ENCODE peak calls at places on chromosomes 7 and 10, in ten cellular contexts. S, Q, C, P, U, Z, N, A, B and D are unnamed samples.

GRCh38 chr10:78218833-78219490 is 185.3 kb downstream of the RPS24 start:
- DNase-seq in N (no peak), Z (peak; percentile 26), S (no peak), A (no peak), Q (no peak), U (no peak), C (no peak), B (no peak), P (no peak), D (no peak)

GRCh38 chr10:101775273-101776131 is at the start of gene FGF8:
- DNase-seq in P (no peak), S (no peak), B (peak; percentile 66), Q (no peak), N (no peak), C (no peak), U (no peak), Z (peak; percentile 21), A (no peak), D (no peak)

GRCh38 chr7:27175005-27175625 is 995 bp upstream of the HOXA10 start:
- DNase-seq in P (no peak), S (no peak), B (peak; percentile 67), N (peak; percentile 85), Q (no peak), C (no peak), U (peak; percentile 93), A (no peak), Z (no peak), D (no peak)

GRCh38 chr10:24894309-24894708 is 58.1 kb downstream of the PRTFDC1 start:
- DNase-seq in Z (no peak), B (no peak), U (peak; percentile 96), A (peak; percentile 92), P (peak; percentile 60), N (no peak), S (peak; percentile 83), Q (no peak), C (no peak), D (no peak)

GRCh38 chr10:132459252-132460028 is 62.4 kb downstream of the PWWP2B start:
- DNase-seq in P (no peak), N (peak; percentile 71), Z (no peak), C (no peak), B (peak; percentile 74), A (no peak), Q (no peak), S (no peak), U (no peak), D (no peak)

GRCh38 chr7:149509774-149510173 is 12.2 kb upstream of the ZNF746 start:
- DNase-seq in P (no peak), B (no peak), A (no peak), S (no peak), Q (no peak), U (no peak), Z (no peak), N (no peak), C (no peak), D (no peak)

GRCh38 chr10:132593900-132594876 is 56.6 kb downstream of the INPP5A start:
- DNase-seq in Z (no peak), U (no peak), P (no peak), Q (no peak), A (no peak), S (no peak), N (no peak), B (no peak), C (no peak), D (no peak)

GRCh38 chr7:102874966-102875365 is 37.8 kb upstream of the LRRC17 start:
- DNase-seq in A (no peak), B (no peak), Q (no peak), P (peak; percentile 23), Z (no peak), U (no peak), C (no peak), N (no peak), S (no peak), D (no peak)

GRCh38 chr7:135281363-135281949 is 47.8 kb downstream of the STRA8 start:
- DNase-seq in C (peak; percentile 83), P (peak; percentile 84), U (peak; percentile 88), B (peak; percentile 84), Q (peak; percentile 84), N (peak; percentile 82), S (peak; percentile 78), A (peak; percentile 85), Z (peak; percentile 86), D (peak; percentile 45)

DNA sequence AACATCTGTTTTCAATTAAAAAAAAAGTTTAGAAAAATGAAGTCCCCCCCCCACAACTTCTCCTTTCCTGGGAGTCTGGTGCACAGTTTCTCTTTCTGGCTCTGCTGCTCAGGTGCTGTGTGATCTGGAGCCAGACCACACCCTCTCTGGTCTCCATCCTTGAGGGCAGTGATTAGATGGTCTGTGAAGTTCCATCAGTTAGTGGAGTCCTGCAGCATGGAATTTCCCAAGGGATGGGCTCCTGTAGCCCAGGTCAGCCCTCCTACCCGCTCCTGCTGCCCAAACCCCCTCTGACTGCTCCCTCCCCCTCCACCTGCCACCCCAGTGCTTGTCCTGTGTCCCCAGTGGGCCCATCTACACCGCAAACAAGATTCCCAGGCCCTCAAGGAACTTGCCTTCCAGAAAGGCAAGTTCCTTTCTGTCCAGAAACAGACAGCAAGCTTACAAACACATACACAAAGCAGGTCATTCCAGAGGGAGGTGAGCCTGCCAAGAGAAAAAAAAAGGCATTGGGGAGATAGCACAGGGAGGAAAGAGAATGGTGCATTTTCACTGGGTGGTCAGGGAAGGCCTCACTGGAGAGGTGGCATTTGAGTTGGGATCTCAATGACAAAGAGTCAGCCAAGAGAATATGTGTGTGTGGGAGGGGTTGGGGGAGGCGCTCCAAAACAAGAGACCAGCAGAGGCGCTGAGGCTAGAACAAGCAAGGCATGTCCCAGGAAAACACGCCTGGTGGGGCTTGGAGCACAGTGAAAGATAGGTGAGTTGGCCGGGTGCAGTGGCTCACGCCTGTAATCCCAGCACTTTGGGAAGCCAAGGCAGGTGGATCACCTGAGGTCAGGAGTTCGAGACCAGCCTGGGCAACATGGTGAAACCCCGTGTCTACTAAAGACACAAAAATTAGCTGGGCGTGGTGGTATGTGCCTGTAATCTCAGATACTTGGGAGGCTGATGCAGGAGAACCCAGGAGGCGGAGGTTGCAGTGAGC is 49.5 kb upstream of the SLC29A3 start:
- DNase-seq in C (no peak), Z (no peak), N (no peak), P (peak; percentile 41), A (no peak), S (no peak), U (peak; percentile 48), Q (peak; percentile 18), B (no peak), D (peak; percentile 37)
- TF ChIP-seq CTCF in C (no peak), Z (no peak), N (no peak), P (no peak), A (no peak), S (no peak), U (no peak), Q (no peak), B (no peak), D (no peak)

GRCh38 chr7:141685285-141686035 is 16.5 kb downstream of the DENND11 start:
- DNase-seq in Z (no peak), C (no peak), Q (no peak), P (no peak), A (peak; percentile 29), S (no peak), N (no peak), B (no peak), U (no peak), D (no peak)
- TF ChIP-seq CTCF in Z (no peak), C (no peak), Q (no peak), P (no peak), A (no peak), S (no peak), N (no peak), B (no peak), U (no peak), D (no peak)

GRCh38 chr7:158760445-158760764 is 55.8 kb upstream of the NCAPG2 start:
- DNase-seq in B (no peak), C (no peak), A (no peak), S (no peak), U (no peak), Q (no peak), P (no peak), Z (no peak), N (no peak), D (no peak)

GRCh38 chr7:158759749-158760444 is 55.3 kb upstream of the NCAPG2 start:
- DNase-seq in S (no peak), B (no peak), N (no peak), C (no peak), Z (no peak), P (no peak), A (no peak), Q (no peak), U (no peak), D (no peak)

GRCh38 chr7:158761945-158762344 is 57.3 kb upstream of the NCAPG2 start:
- DNase-seq in U (no peak), Z (no peak), N (no peak), A (no peak), C (no peak), B (no peak), Q (no peak), S (no peak), P (no peak), D (no peak)

GRCh38 chr7:158759245-158759614 is 54.6 kb upstream of the NCAPG2 start:
- DNase-seq in A (no peak), U (no peak), C (no peak), N (no peak), S (no peak), Q (no peak), Z (no peak), P (no peak), B (no peak), D (no peak)

DNA sequence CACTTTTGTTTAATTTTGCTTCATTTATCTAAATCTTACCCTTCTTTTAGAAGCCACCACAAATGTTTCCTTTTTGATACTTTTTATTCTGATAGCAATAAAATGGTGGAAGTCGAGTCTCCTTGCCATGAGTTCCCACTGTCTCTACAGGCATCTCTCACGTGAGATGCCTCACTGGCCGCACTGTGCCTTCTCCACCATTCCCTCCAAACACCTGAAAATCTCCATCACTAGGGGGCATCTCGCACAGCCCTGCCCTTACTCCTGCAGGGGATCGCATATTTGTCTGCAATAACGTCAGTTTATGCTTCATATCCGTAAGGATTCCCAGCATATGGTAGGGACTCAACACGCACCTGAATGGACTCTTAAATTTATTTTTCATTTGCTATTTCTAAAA is 56.3 kb upstream of the NCAPG2 start:
- DNase-seq in A (no peak), S (no peak), B (no peak), N (no peak), U (no peak), P (no peak), Z (peak; percentile 28), Q (no peak), C (no peak), D (no peak)
- TF ChIP-seq CTCF in A (peak; percentile 35), S (peak; percentile 45), B (no peak), N (no peak), U (peak; percentile 19), P (peak; percentile 31), Z (no peak), Q (peak; percentile 10), C (no peak), D (no peak)

DNA sequence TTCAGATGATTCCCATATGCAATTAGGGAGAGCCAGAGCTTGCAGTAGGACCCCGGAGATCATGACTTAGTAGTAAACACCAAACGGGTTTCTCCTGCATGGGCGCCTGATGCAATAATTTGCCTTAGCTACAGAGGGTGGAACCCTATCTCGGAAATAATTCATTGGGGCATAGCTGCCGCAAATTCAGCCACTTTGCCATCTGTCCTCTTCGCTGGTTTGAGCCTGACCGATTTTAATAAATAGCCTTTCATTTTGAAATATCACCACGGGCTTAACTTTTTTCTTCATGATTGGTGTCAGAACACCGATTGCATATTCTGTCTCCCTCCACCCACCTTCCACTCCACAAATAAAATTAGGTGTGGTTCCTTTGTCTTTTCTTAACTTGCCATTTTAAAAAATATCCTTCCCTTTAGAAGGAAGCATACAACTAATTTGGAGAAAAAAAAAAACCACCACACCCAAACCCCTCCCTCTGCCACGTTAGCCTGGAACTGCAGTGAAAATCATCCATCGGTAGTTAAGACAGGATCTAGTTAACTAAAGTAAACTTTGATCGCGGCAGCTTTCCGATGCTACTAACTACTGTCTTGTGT is 1.5 kb downstream of the GARS1 start:
- DNase-seq in A (peak; percentile 41), S (peak; percentile 23), Q (peak; percentile 41), Z (peak; percentile 54), U (peak; percentile 66), C (no peak), P (peak; percentile 65), B (no peak), N (no peak), D (no peak)
- TF ChIP-seq CTCF in A (no peak), S (peak; percentile 18), Q (no peak), Z (no peak), U (no peak), C (no peak), P (peak; percentile 11), B (no peak), N (no peak), D (no peak)